ENCODE peak calls at places on chromosome 16, in ten cellular contexts. One of them, this sample, is unnamed.

GRCh38 chr16:10113248-10113647 is 69.0 kb downstream of the GRIN2A start:
- DNase-seq in head of caudate nucleus: no peak
- DNase-seq in A549: no peak
- DNase-seq in activated T-helper 1 cell treated with anti-CD3 and anti-CD28 coated beads, Interleukin-12 subunit alpha, Interleukin-12 subunit beta, Interleukin-2, Interleukin-4 antibody, amounts not matched to agents 30 ng/mL and 10 ng/mL and 1 ng/mL, durations not matched to agents 14 hours and 24 hours and 36 hours: no peak
- DNase-seq in transverse colon: no peak
- DNase-seq in GM12892: no peak
- DNase-seq in NCI-H1436: no peak
- DNase-seq in hippocampal formation: no peak
- DNase-seq in fibroblast of mammary gland: no peak
- DNase-seq in NCI-H774: no peak
- DNase-seq in this sample: no peak

GRCh38 chr16:23359092-23359760 is 57.1 kb downstream of the SCNN1B start:
- DNase-seq in head of caudate nucleus: no peak
- DNase-seq in A549: no peak
- DNase-seq in activated T-helper 1 cell treated with anti-CD3 and anti-CD28 coated beads, Interleukin-12 subunit alpha, Interleukin-12 subunit beta, Interleukin-2, Interleukin-4 antibody, amounts not matched to agents 30 ng/mL and 10 ng/mL and 1 ng/mL, durations not matched to agents 14 hours and 24 hours and 36 hours: no peak
- DNase-seq in transverse colon: no peak
- DNase-seq in GM12892: no peak
- DNase-seq in NCI-H1436: no peak
- DNase-seq in hippocampal formation: no peak
- DNase-seq in fibroblast of mammary gland: no peak
- DNase-seq in NCI-H774: no peak
- DNase-seq in this sample: no peak

GRCh38 chr16:4288148-4288921 is 15.5 kb upstream of the TFAP4 start:
- DNase-seq in head of caudate nucleus: peak; percentile 85
- DNase-seq in A549: peak; percentile 86
- DNase-seq in activated T-helper 1 cell treated with anti-CD3 and anti-CD28 coated beads, Interleukin-12 subunit alpha, Interleukin-12 subunit beta, Interleukin-2, Interleukin-4 antibody, amounts not matched to agents 30 ng/mL and 10 ng/mL and 1 ng/mL, durations not matched to agents 14 hours and 24 hours and 36 hours: peak; percentile 70
- DNase-seq in transverse colon: peak; percentile 81
- DNase-seq in GM12892: peak; percentile 98
- DNase-seq in NCI-H1436: peak; percentile 59
- DNase-seq in hippocampal formation: peak; percentile 62
- DNase-seq in fibroblast of mammary gland: peak; percentile 75
- DNase-seq in NCI-H774: peak; percentile 62
- DNase-seq in this sample: no peak

GRCh38 chr16:19393226-19394074 is 24.2 kb upstream of the TMC5 start:
- DNase-seq in head of caudate nucleus: no peak
- DNase-seq in A549: no peak
- DNase-seq in activated T-helper 1 cell treated with anti-CD3 and anti-CD28 coated beads, Interleukin-12 subunit alpha, Interleukin-12 subunit beta, Interleukin-2, Interleukin-4 antibody, amounts not matched to agents 30 ng/mL and 10 ng/mL and 1 ng/mL, durations not matched to agents 14 hours and 24 hours and 36 hours: no peak
- DNase-seq in transverse colon: peak; percentile 65
- DNase-seq in GM12892: no peak
- DNase-seq in NCI-H1436: no peak
- DNase-seq in hippocampal formation: no peak
- DNase-seq in fibroblast of mammary gland: peak; percentile 27
- DNase-seq in NCI-H774: no peak
- DNase-seq in this sample: no peak

GRCh38 chr16:30183236-30183960 is at the start of gene CORO1A:
- DNase-seq in head of caudate nucleus: peak; percentile 93
- DNase-seq in A549: peak; percentile 67
- DNase-seq in activated T-helper 1 cell treated with anti-CD3 and anti-CD28 coated beads, Interleukin-12 subunit alpha, Interleukin-12 subunit beta, Interleukin-2, Interleukin-4 antibody, amounts not matched to agents 30 ng/mL and 10 ng/mL and 1 ng/mL, durations not matched to agents 14 hours and 24 hours and 36 hours: peak; percentile 82
- DNase-seq in transverse colon: peak; percentile 90
- DNase-seq in GM12892: peak; percentile 69
- DNase-seq in NCI-H1436: peak; percentile 71
- DNase-seq in hippocampal formation: peak; percentile 68
- DNase-seq in fibroblast of mammary gland: peak; percentile 64
- DNase-seq in NCI-H774: peak; percentile 52
- DNase-seq in this sample: peak; percentile 25

GRCh38 chr16:10600792-10601443 is 20.5 kb upstream of the EMP2 start:
- DNase-seq in head of caudate nucleus: no peak
- DNase-seq in A549: no peak
- DNase-seq in activated T-helper 1 cell treated with anti-CD3 and anti-CD28 coated beads, Interleukin-12 subunit alpha, Interleukin-12 subunit beta, Interleukin-2, Interleukin-4 antibody, amounts not matched to agents 30 ng/mL and 10 ng/mL and 1 ng/mL, durations not matched to agents 14 hours and 24 hours and 36 hours: no peak
- DNase-seq in transverse colon: no peak
- DNase-seq in GM12892: no peak
- DNase-seq in NCI-H1436: no peak
- DNase-seq in hippocampal formation: no peak
- DNase-seq in fibroblast of mammary gland: peak; percentile 82
- DNase-seq in NCI-H774: no peak
- DNase-seq in this sample: peak; percentile 25

GRCh38 chr16:50499254-50499653 is 48.9 kb upstream of the NKD1 start:
- DNase-seq in head of caudate nucleus: no peak
- DNase-seq in A549: no peak
- DNase-seq in activated T-helper 1 cell treated with anti-CD3 and anti-CD28 coated beads, Interleukin-12 subunit alpha, Interleukin-12 subunit beta, Interleukin-2, Interleukin-4 antibody, amounts not matched to agents 30 ng/mL and 10 ng/mL and 1 ng/mL, durations not matched to agents 14 hours and 24 hours and 36 hours: no peak
- DNase-seq in transverse colon: no peak
- DNase-seq in GM12892: no peak
- DNase-seq in NCI-H1436: no peak
- DNase-seq in hippocampal formation: no peak
- DNase-seq in fibroblast of mammary gland: no peak
- DNase-seq in NCI-H774: no peak
- DNase-seq in this sample: no peak

GRCh38 chr16:1310832-1311200 is 1.4 kb downstream of the UBE2I start:
- DNase-seq in head of caudate nucleus: no peak
- DNase-seq in A549: no peak
- DNase-seq in activated T-helper 1 cell treated with anti-CD3 and anti-CD28 coated beads, Interleukin-12 subunit alpha, Interleukin-12 subunit beta, Interleukin-2, Interleukin-4 antibody, amounts not matched to agents 30 ng/mL and 10 ng/mL and 1 ng/mL, durations not matched to agents 14 hours and 24 hours and 36 hours: peak; percentile 34
- DNase-seq in transverse colon: no peak
- DNase-seq in GM12892: no peak
- DNase-seq in NCI-H1436: no peak
- DNase-seq in hippocampal formation: no peak
- DNase-seq in fibroblast of mammary gland: peak; percentile 9
- DNase-seq in NCI-H774: no peak
- DNase-seq in this sample: no peak

GRCh38 chr16:85152414-85153030 is 40.2 kb upstream of the CIBAR2 start:
- DNase-seq in head of caudate nucleus: no peak
- DNase-seq in A549: no peak
- DNase-seq in activated T-helper 1 cell treated with anti-CD3 and anti-CD28 coated beads, Interleukin-12 subunit alpha, Interleukin-12 subunit beta, Interleukin-2, Interleukin-4 antibody, amounts not matched to agents 30 ng/mL and 10 ng/mL and 1 ng/mL, durations not matched to agents 14 hours and 24 hours and 36 hours: no peak
- DNase-seq in transverse colon: no peak
- DNase-seq in GM12892: no peak
- DNase-seq in NCI-H1436: no peak
- DNase-seq in hippocampal formation: no peak
- DNase-seq in fibroblast of mammary gland: no peak
- DNase-seq in NCI-H774: no peak
- DNase-seq in this sample: no peak

GRCh38 chr16:68084504-68085258 is 489 bp upstream of the NFATC3 start:
- DNase-seq in head of caudate nucleus: peak; percentile 95
- DNase-seq in A549: peak; percentile 92
- DNase-seq in activated T-helper 1 cell treated with anti-CD3 and anti-CD28 coated beads, Interleukin-12 subunit alpha, Interleukin-12 subunit beta, Interleukin-2, Interleukin-4 antibody, amounts not matched to agents 30 ng/mL and 10 ng/mL and 1 ng/mL, durations not matched to agents 14 hours and 24 hours and 36 hours: peak; percentile 86
- DNase-seq in transverse colon: peak; percentile 92
- DNase-seq in GM12892: peak; percentile 88
- DNase-seq in NCI-H1436: peak; percentile 96
- DNase-seq in hippocampal formation: peak; percentile 91
- DNase-seq in fibroblast of mammary gland: peak; percentile 60
- DNase-seq in NCI-H774: peak; percentile 63
- DNase-seq in this sample: no peak

GRCh38 chr16:67860589-67861398 is 12.1 kb upstream of the EDC4 start:
- DNase-seq in head of caudate nucleus: no peak
- DNase-seq in A549: no peak
- DNase-seq in activated T-helper 1 cell treated with anti-CD3 and anti-CD28 coated beads, Interleukin-12 subunit alpha, Interleukin-12 subunit beta, Interleukin-2, Interleukin-4 antibody, amounts not matched to agents 30 ng/mL and 10 ng/mL and 1 ng/mL, durations not matched to agents 14 hours and 24 hours and 36 hours: no peak
- DNase-seq in transverse colon: no peak
- DNase-seq in GM12892: no peak
- DNase-seq in NCI-H1436: no peak
- DNase-seq in hippocampal formation: no peak
- DNase-seq in fibroblast of mammary gland: peak; percentile 85
- DNase-seq in NCI-H774: no peak
- DNase-seq in this sample: no peak

GRCh38 chr16:24993722-24994686 is 21.2 kb downstream of the ARHGAP17 start:
- DNase-seq in head of caudate nucleus: no peak
- DNase-seq in A549: peak; percentile 78
- DNase-seq in activated T-helper 1 cell treated with anti-CD3 and anti-CD28 coated beads, Interleukin-12 subunit alpha, Interleukin-12 subunit beta, Interleukin-2, Interleukin-4 antibody, amounts not matched to agents 30 ng/mL and 10 ng/mL and 1 ng/mL, durations not matched to agents 14 hours and 24 hours and 36 hours: no peak
- DNase-seq in transverse colon: peak; percentile 59
- DNase-seq in GM12892: no peak
- DNase-seq in NCI-H1436: no peak
- DNase-seq in hippocampal formation: no peak
- DNase-seq in fibroblast of mammary gland: peak; percentile 93
- DNase-seq in NCI-H774: no peak
- DNase-seq in this sample: peak; percentile 69

GRCh38 chr16:69188716-69189115 is 1.8 kb downstream of the SNTB2 start:
- DNase-seq in head of caudate nucleus: no peak
- DNase-seq in A549: peak; percentile 18
- DNase-seq in activated T-helper 1 cell treated with anti-CD3 and anti-CD28 coated beads, Interleukin-12 subunit alpha, Interleukin-12 subunit beta, Interleukin-2, Interleukin-4 antibody, amounts not matched to agents 30 ng/mL and 10 ng/mL and 1 ng/mL, durations not matched to agents 14 hours and 24 hours and 36 hours: no peak
- DNase-seq in transverse colon: no peak
- DNase-seq in GM12892: no peak
- DNase-seq in NCI-H1436: no peak
- DNase-seq in hippocampal formation: no peak
- DNase-seq in fibroblast of mammary gland: peak; percentile 47
- DNase-seq in NCI-H774: no peak
- DNase-seq in this sample: no peak

GRCh38 chr16:58913456-58913855 is 179.3 kb upstream of the GOT2 start:
- DNase-seq in head of caudate nucleus: no peak
- DNase-seq in A549: no peak
- DNase-seq in activated T-helper 1 cell treated with anti-CD3 and anti-CD28 coated beads, Interleukin-12 subunit alpha, Interleukin-12 subunit beta, Interleukin-2, Interleukin-4 antibody, amounts not matched to agents 30 ng/mL and 10 ng/mL and 1 ng/mL, durations not matched to agents 14 hours and 24 hours and 36 hours: no peak
- DNase-seq in transverse colon: no peak
- DNase-seq in GM12892: no peak
- DNase-seq in NCI-H1436: no peak
- DNase-seq in hippocampal formation: no peak
- DNase-seq in fibroblast of mammary gland: no peak
- DNase-seq in NCI-H774: no peak
- DNase-seq in this sample: no peak

GRCh38 chr16:22035094-22035675 is 27.3 kb downstream of the MOSMO start:
- DNase-seq in head of caudate nucleus: no peak
- DNase-seq in A549: no peak
- DNase-seq in activated T-helper 1 cell treated with anti-CD3 and anti-CD28 coated beads, Interleukin-12 subunit alpha, Interleukin-12 subunit beta, Interleukin-2, Interleukin-4 antibody, amounts not matched to agents 30 ng/mL and 10 ng/mL and 1 ng/mL, durations not matched to agents 14 hours and 24 hours and 36 hours: peak; percentile 2
- DNase-seq in transverse colon: no peak
- DNase-seq in GM12892: no peak
- DNase-seq in NCI-H1436: no peak
- DNase-seq in hippocampal formation: no peak
- DNase-seq in fibroblast of mammary gland: no peak
- DNase-seq in NCI-H774: no peak
- DNase-seq in this sample: no peak

GRCh38 chr16:89906141-89907025 is 12.3 kb upstream of the MC1R start:
- DNase-seq in head of caudate nucleus: no peak
- DNase-seq in A549: peak; percentile 25
- DNase-seq in activated T-helper 1 cell treated with anti-CD3 and anti-CD28 coated beads, Interleukin-12 subunit alpha, Interleukin-12 subunit beta, Interleukin-2, Interleukin-4 antibody, amounts not matched to agents 30 ng/mL and 10 ng/mL and 1 ng/mL, durations not matched to agents 14 hours and 24 hours and 36 hours: no peak
- DNase-seq in transverse colon: no peak
- DNase-seq in GM12892: no peak
- DNase-seq in NCI-H1436: no peak
- DNase-seq in hippocampal formation: no peak
- DNase-seq in fibroblast of mammary gland: no peak
- DNase-seq in NCI-H774: no peak
- DNase-seq in this sample: no peak

GRCh38 chr16:89921131-89921698 is 1.9 kb upstream of the TUBB3 start:
- DNase-seq in head of caudate nucleus: no peak
- DNase-seq in A549: no peak
- DNase-seq in activated T-helper 1 cell treated with anti-CD3 and anti-CD28 coated beads, Interleukin-12 subunit alpha, Interleukin-12 subunit beta, Interleukin-2, Interleukin-4 antibody, amounts not matched to agents 30 ng/mL and 10 ng/mL and 1 ng/mL, durations not matched to agents 14 hours and 24 hours and 36 hours: no peak
- DNase-seq in transverse colon: no peak
- DNase-seq in GM12892: no peak
- DNase-seq in NCI-H1436: no peak
- DNase-seq in hippocampal formation: no peak
- DNase-seq in fibroblast of mammary gland: no peak
- DNase-seq in NCI-H774: no peak
- DNase-seq in this sample: no peak

GRCh38 chr16:56382901-56383355 is 42.4 kb downstream of the AMFR start:
- DNase-seq in head of caudate nucleus: no peak
- DNase-seq in A549: peak; percentile 34
- DNase-seq in activated T-helper 1 cell treated with anti-CD3 and anti-CD28 coated beads, Interleukin-12 subunit alpha, Interleukin-12 subunit beta, Interleukin-2, Interleukin-4 antibody, amounts not matched to agents 30 ng/mL and 10 ng/mL and 1 ng/mL, durations not matched to agents 14 hours and 24 hours and 36 hours: no peak
- DNase-seq in transverse colon: no peak
- DNase-seq in GM12892: no peak
- DNase-seq in NCI-H1436: no peak
- DNase-seq in hippocampal formation: no peak
- DNase-seq in fibroblast of mammary gland: peak; percentile 64
- DNase-seq in NCI-H774: no peak
- DNase-seq in this sample: no peak

GRCh38 chr16:48246066-48246465 is 1.3 kb downstream of the ABCC11 start:
- DNase-seq in head of caudate nucleus: no peak
- DNase-seq in A549: no peak
- DNase-seq in activated T-helper 1 cell treated with anti-CD3 and anti-CD28 coated beads, Interleukin-12 subunit alpha, Interleukin-12 subunit beta, Interleukin-2, Interleukin-4 antibody, amounts not matched to agents 30 ng/mL and 10 ng/mL and 1 ng/mL, durations not matched to agents 14 hours and 24 hours and 36 hours: no peak
- DNase-seq in transverse colon: no peak
- DNase-seq in GM12892: no peak
- DNase-seq in NCI-H1436: no peak
- DNase-seq in hippocampal formation: no peak
- DNase-seq in fibroblast of mammary gland: peak; percentile 43
- DNase-seq in NCI-H774: no peak
- DNase-seq in this sample: no peak

GRCh38 chr16:3907586-3907985 is 27.1 kb upstream of the CREBBP start:
- DNase-seq in head of caudate nucleus: no peak
- DNase-seq in A549: no peak
- DNase-seq in activated T-helper 1 cell treated with anti-CD3 and anti-CD28 coated beads, Interleukin-12 subunit alpha, Interleukin-12 subunit beta, Interleukin-2, Interleukin-4 antibody, amounts not matched to agents 30 ng/mL and 10 ng/mL and 1 ng/mL, durations not matched to agents 14 hours and 24 hours and 36 hours: no peak
- DNase-seq in transverse colon: no peak
- DNase-seq in GM12892: no peak
- DNase-seq in NCI-H1436: peak; percentile 33
- DNase-seq in hippocampal formation: no peak
- DNase-seq in fibroblast of mammary gland: no peak
- DNase-seq in NCI-H774: no peak
- DNase-seq in this sample: no peak

GRCh38 chr16:28146536-28146935 is 65.2 kb downstream of the XPO6 start:
- DNase-seq in head of caudate nucleus: no peak
- DNase-seq in A549: no peak
- DNase-seq in activated T-helper 1 cell treated with anti-CD3 and anti-CD28 coated beads, Interleukin-12 subunit alpha, Interleukin-12 subunit beta, Interleukin-2, Interleukin-4 antibody, amounts not matched to agents 30 ng/mL and 10 ng/mL and 1 ng/mL, durations not matched to agents 14 hours and 24 hours and 36 hours: no peak
- DNase-seq in transverse colon: no peak
- DNase-seq in GM12892: no peak
- DNase-seq in NCI-H1436: no peak
- DNase-seq in hippocampal formation: no peak
- DNase-seq in fibroblast of mammary gland: no peak
- DNase-seq in NCI-H774: no peak
- DNase-seq in this sample: no peak

GRCh38 chr16:85402910-85403692 is 210.0 kb upstream of the GSE1 start:
- DNase-seq in head of caudate nucleus: no peak
- DNase-seq in A549: no peak
- DNase-seq in activated T-helper 1 cell treated with anti-CD3 and anti-CD28 coated beads, Interleukin-12 subunit alpha, Interleukin-12 subunit beta, Interleukin-2, Interleukin-4 antibody, amounts not matched to agents 30 ng/mL and 10 ng/mL and 1 ng/mL, durations not matched to agents 14 hours and 24 hours and 36 hours: no peak
- DNase-seq in transverse colon: no peak
- DNase-seq in GM12892: no peak
- DNase-seq in NCI-H1436: no peak
- DNase-seq in hippocampal formation: no peak
- DNase-seq in fibroblast of mammary gland: peak; percentile 48
- DNase-seq in NCI-H774: no peak
- DNase-seq in this sample: peak; percentile 62

GRCh38 chr16:81401035-81401950 is 43.3 kb upstream of the CMIP start:
- DNase-seq in head of caudate nucleus: no peak
- DNase-seq in A549: peak; percentile 96
- DNase-seq in activated T-helper 1 cell treated with anti-CD3 and anti-CD28 coated beads, Interleukin-12 subunit alpha, Interleukin-12 subunit beta, Interleukin-2, Interleukin-4 antibody, amounts not matched to agents 30 ng/mL and 10 ng/mL and 1 ng/mL, durations not matched to agents 14 hours and 24 hours and 36 hours: no peak
- DNase-seq in transverse colon: peak; percentile 28
- DNase-seq in GM12892: no peak
- DNase-seq in NCI-H1436: peak; percentile 12
- DNase-seq in hippocampal formation: no peak
- DNase-seq in fibroblast of mammary gland: peak; percentile 66
- DNase-seq in NCI-H774: no peak
- DNase-seq in this sample: no peak

GRCh38 chr16:57178296-57178695 is 7.5 kb downstream of the PSME3IP1 start:
- DNase-seq in head of caudate nucleus: no peak
- DNase-seq in A549: no peak
- DNase-seq in activated T-helper 1 cell treated with anti-CD3 and anti-CD28 coated beads, Interleukin-12 subunit alpha, Interleukin-12 subunit beta, Interleukin-2, Interleukin-4 antibody, amounts not matched to agents 30 ng/mL and 10 ng/mL and 1 ng/mL, durations not matched to agents 14 hours and 24 hours and 36 hours: no peak
- DNase-seq in transverse colon: no peak
- DNase-seq in GM12892: no peak
- DNase-seq in NCI-H1436: no peak
- DNase-seq in hippocampal formation: no peak
- DNase-seq in fibroblast of mammary gland: no peak
- DNase-seq in NCI-H774: no peak
- DNase-seq in this sample: no peak

GRCh38 chr16:24540575-24541240 is 1.3 kb downstream of the RBBP6 start:
- DNase-seq in head of caudate nucleus: no peak
- DNase-seq in A549: no peak
- DNase-seq in activated T-helper 1 cell treated with anti-CD3 and anti-CD28 coated beads, Interleukin-12 subunit alpha, Interleukin-12 subunit beta, Interleukin-2, Interleukin-4 antibody, amounts not matched to agents 30 ng/mL and 10 ng/mL and 1 ng/mL, durations not matched to agents 14 hours and 24 hours and 36 hours: peak; percentile 20
- DNase-seq in transverse colon: no peak
- DNase-seq in GM12892: no peak
- DNase-seq in NCI-H1436: no peak
- DNase-seq in hippocampal formation: peak; percentile 1
- DNase-seq in fibroblast of mammary gland: no peak
- DNase-seq in NCI-H774: no peak
- DNase-seq in this sample: no peak

GRCh38 chr16:53757971-53758609 is 54.1 kb downstream of the FTO start:
- DNase-seq in head of caudate nucleus: no peak
- DNase-seq in A549: no peak
- DNase-seq in activated T-helper 1 cell treated with anti-CD3 and anti-CD28 coated beads, Interleukin-12 subunit alpha, Interleukin-12 subunit beta, Interleukin-2, Interleukin-4 antibody, amounts not matched to agents 30 ng/mL and 10 ng/mL and 1 ng/mL, durations not matched to agents 14 hours and 24 hours and 36 hours: no peak
- DNase-seq in transverse colon: no peak
- DNase-seq in GM12892: no peak
- DNase-seq in NCI-H1436: no peak
- DNase-seq in hippocampal formation: no peak
- DNase-seq in fibroblast of mammary gland: no peak
- DNase-seq in NCI-H774: no peak
- DNase-seq in this sample: no peak

GRCh38 chr16:12440233-12440530 is 363.5 kb downstream of the CPPED1 start:
- DNase-seq in head of caudate nucleus: no peak
- DNase-seq in A549: no peak
- DNase-seq in activated T-helper 1 cell treated with anti-CD3 and anti-CD28 coated beads, Interleukin-12 subunit alpha, Interleukin-12 subunit beta, Interleukin-2, Interleukin-4 antibody, amounts not matched to agents 30 ng/mL and 10 ng/mL and 1 ng/mL, durations not matched to agents 14 hours and 24 hours and 36 hours: no peak
- DNase-seq in transverse colon: no peak
- DNase-seq in GM12892: no peak
- DNase-seq in NCI-H1436: no peak
- DNase-seq in hippocampal formation: no peak
- DNase-seq in fibroblast of mammary gland: peak; percentile 35
- DNase-seq in NCI-H774: no peak
- DNase-seq in this sample: no peak

GRCh38 chr16:87764600-87765472 is 950 bp downstream of the KLHDC4 start:
- DNase-seq in head of caudate nucleus: no peak
- DNase-seq in A549: peak; percentile 28
- DNase-seq in activated T-helper 1 cell treated with anti-CD3 and anti-CD28 coated beads, Interleukin-12 subunit alpha, Interleukin-12 subunit beta, Interleukin-2, Interleukin-4 antibody, amounts not matched to agents 30 ng/mL and 10 ng/mL and 1 ng/mL, durations not matched to agents 14 hours and 24 hours and 36 hours: no peak
- DNase-seq in transverse colon: no peak
- DNase-seq in GM12892: no peak
- DNase-seq in NCI-H1436: no peak
- DNase-seq in hippocampal formation: no peak
- DNase-seq in fibroblast of mammary gland: no peak
- DNase-seq in NCI-H774: no peak
- DNase-seq in this sample: no peak